ENCODE peak calls at places on chromosomes 6 and 20, in seven cellular contexts. One of them, this sample, is unnamed.

GRCh38 chr6:2942916-2943563 is 28.3 kb downstream of the SERPINB6 start:
- DNase-seq in endothelial cell: no peak
- DNase-seq in AG08395: no peak
- DNase-seq in stimulated activated naive CD8-positive, alpha-beta T cell treated with anti-CD3 and anti-CD28 coated beads, Interleukin-15, amount 100 ng/mL, for 72 hours: no peak
- DNase-seq in neural crest cell: no peak
- DNase-seq in stimulated activated CD4-positive, alpha-beta T cell treated with anti-CD3 and anti-CD28 coated beads, Interleukin-12 subunit alpha, Interleukin-12 subunit beta, amount 100 ng/mL, for 4 hours: no peak
- DNase-seq in AG10803: no peak
- DNase-seq in this sample: no peak

GRCh38 chr6:34036357-34037069 is 109.4 kb downstream of the GRM4 start:
- DNase-seq in endothelial cell: no peak
- DNase-seq in AG08395: no peak
- DNase-seq in stimulated activated naive CD8-positive, alpha-beta T cell treated with anti-CD3 and anti-CD28 coated beads, Interleukin-15, amount 100 ng/mL, for 72 hours: no peak
- DNase-seq in neural crest cell: no peak
- DNase-seq in stimulated activated CD4-positive, alpha-beta T cell treated with anti-CD3 and anti-CD28 coated beads, Interleukin-12 subunit alpha, Interleukin-12 subunit beta, amount 100 ng/mL, for 4 hours: no peak
- DNase-seq in AG10803: no peak
- DNase-seq in this sample: no peak

GRCh38 chr6:77926198-77926752 is 273.4 kb downstream of the MEI4 start:
- DNase-seq in endothelial cell: no peak
- DNase-seq in AG08395: no peak
- DNase-seq in stimulated activated naive CD8-positive, alpha-beta T cell treated with anti-CD3 and anti-CD28 coated beads, Interleukin-15, amount 100 ng/mL, for 72 hours: no peak
- DNase-seq in neural crest cell: no peak
- DNase-seq in stimulated activated CD4-positive, alpha-beta T cell treated with anti-CD3 and anti-CD28 coated beads, Interleukin-12 subunit alpha, Interleukin-12 subunit beta, amount 100 ng/mL, for 4 hours: no peak
- DNase-seq in AG10803: no peak
- DNase-seq in this sample: no peak

GRCh38 chr20:50385733-50386640 is 124.2 kb upstream of the PTPN1 start:
- DNase-seq in endothelial cell: peak
- DNase-seq in AG08395: no peak
- DNase-seq in stimulated activated naive CD8-positive, alpha-beta T cell treated with anti-CD3 and anti-CD28 coated beads, Interleukin-15, amount 100 ng/mL, for 72 hours: peak
- DNase-seq in neural crest cell: no peak
- DNase-seq in stimulated activated CD4-positive, alpha-beta T cell treated with anti-CD3 and anti-CD28 coated beads, Interleukin-12 subunit alpha, Interleukin-12 subunit beta, amount 100 ng/mL, for 4 hours: no peak
- DNase-seq in AG10803: no peak
- DNase-seq in this sample: no peak

GRCh38 chr6:107730683-107731314 is 93.3 kb downstream of the SCML4 start:
- DNase-seq in endothelial cell: no peak
- DNase-seq in AG08395: no peak
- DNase-seq in stimulated activated naive CD8-positive, alpha-beta T cell treated with anti-CD3 and anti-CD28 coated beads, Interleukin-15, amount 100 ng/mL, for 72 hours: no peak
- DNase-seq in neural crest cell: no peak
- DNase-seq in stimulated activated CD4-positive, alpha-beta T cell treated with anti-CD3 and anti-CD28 coated beads, Interleukin-12 subunit alpha, Interleukin-12 subunit beta, amount 100 ng/mL, for 4 hours: no peak
- DNase-seq in AG10803: no peak
- DNase-seq in this sample: no peak

GRCh38 chr6:44494011-44494501 is 106.5 kb downstream of the CDC5L start:
- DNase-seq in endothelial cell: no peak
- DNase-seq in AG08395: peak
- DNase-seq in stimulated activated naive CD8-positive, alpha-beta T cell treated with anti-CD3 and anti-CD28 coated beads, Interleukin-15, amount 100 ng/mL, for 72 hours: no peak
- DNase-seq in neural crest cell: no peak
- DNase-seq in stimulated activated CD4-positive, alpha-beta T cell treated with anti-CD3 and anti-CD28 coated beads, Interleukin-12 subunit alpha, Interleukin-12 subunit beta, amount 100 ng/mL, for 4 hours: no peak
- DNase-seq in AG10803: peak
- DNase-seq in this sample: no peak

GRCh38 chr20:38148328-38149102 is 16.6 kb downstream of the TGM2 start:
- DNase-seq in endothelial cell: no peak
- DNase-seq in AG08395: no peak
- DNase-seq in stimulated activated naive CD8-positive, alpha-beta T cell treated with anti-CD3 and anti-CD28 coated beads, Interleukin-15, amount 100 ng/mL, for 72 hours: no peak
- DNase-seq in neural crest cell: no peak
- DNase-seq in stimulated activated CD4-positive, alpha-beta T cell treated with anti-CD3 and anti-CD28 coated beads, Interleukin-12 subunit alpha, Interleukin-12 subunit beta, amount 100 ng/mL, for 4 hours: no peak
- DNase-seq in AG10803: no peak
- DNase-seq in this sample: no peak

GRCh38 chr6:31470801-31471200 is 27.1 kb upstream of the MICB start:
- DNase-seq in endothelial cell: no peak
- DNase-seq in AG08395: no peak
- DNase-seq in stimulated activated naive CD8-positive, alpha-beta T cell treated with anti-CD3 and anti-CD28 coated beads, Interleukin-15, amount 100 ng/mL, for 72 hours: no peak
- DNase-seq in neural crest cell: no peak
- DNase-seq in stimulated activated CD4-positive, alpha-beta T cell treated with anti-CD3 and anti-CD28 coated beads, Interleukin-12 subunit alpha, Interleukin-12 subunit beta, amount 100 ng/mL, for 4 hours: no peak
- DNase-seq in AG10803: no peak
- DNase-seq in this sample: no peak

GRCh38 chr6:39280247-39280731 is 33.9 kb downstream of the KCNK17 start:
- DNase-seq in endothelial cell: no peak
- DNase-seq in AG08395: peak
- DNase-seq in stimulated activated naive CD8-positive, alpha-beta T cell treated with anti-CD3 and anti-CD28 coated beads, Interleukin-15, amount 100 ng/mL, for 72 hours: no peak
- DNase-seq in neural crest cell: no peak
- DNase-seq in stimulated activated CD4-positive, alpha-beta T cell treated with anti-CD3 and anti-CD28 coated beads, Interleukin-12 subunit alpha, Interleukin-12 subunit beta, amount 100 ng/mL, for 4 hours: no peak
- DNase-seq in AG10803: no peak
- DNase-seq in this sample: no peak

GRCh38 chr6:24460966-24461365 is 28.4 kb downstream of the GPLD1 start:
- DNase-seq in endothelial cell: no peak
- DNase-seq in AG08395: no peak
- DNase-seq in stimulated activated naive CD8-positive, alpha-beta T cell treated with anti-CD3 and anti-CD28 coated beads, Interleukin-15, amount 100 ng/mL, for 72 hours: no peak
- DNase-seq in neural crest cell: no peak
- DNase-seq in stimulated activated CD4-positive, alpha-beta T cell treated with anti-CD3 and anti-CD28 coated beads, Interleukin-12 subunit alpha, Interleukin-12 subunit beta, amount 100 ng/mL, for 4 hours: no peak
- DNase-seq in AG10803: no peak
- DNase-seq in this sample: no peak

GRCh38 chr6:148524509-148524908 is 181.9 kb downstream of the SASH1 start:
- DNase-seq in endothelial cell: no peak
- DNase-seq in AG08395: peak
- DNase-seq in stimulated activated naive CD8-positive, alpha-beta T cell treated with anti-CD3 and anti-CD28 coated beads, Interleukin-15, amount 100 ng/mL, for 72 hours: no peak
- DNase-seq in neural crest cell: no peak
- DNase-seq in stimulated activated CD4-positive, alpha-beta T cell treated with anti-CD3 and anti-CD28 coated beads, Interleukin-12 subunit alpha, Interleukin-12 subunit beta, amount 100 ng/mL, for 4 hours: no peak
- DNase-seq in AG10803: peak
- DNase-seq in this sample: no peak

GRCh38 chr20:11401988-11402387 is 515.7 kb upstream of the BTBD3 start:
- DNase-seq in endothelial cell: no peak
- DNase-seq in AG08395: no peak
- DNase-seq in stimulated activated naive CD8-positive, alpha-beta T cell treated with anti-CD3 and anti-CD28 coated beads, Interleukin-15, amount 100 ng/mL, for 72 hours: no peak
- DNase-seq in neural crest cell: no peak
- DNase-seq in stimulated activated CD4-positive, alpha-beta T cell treated with anti-CD3 and anti-CD28 coated beads, Interleukin-12 subunit alpha, Interleukin-12 subunit beta, amount 100 ng/mL, for 4 hours: no peak
- DNase-seq in AG10803: no peak
- DNase-seq in this sample: no peak

GRCh38 chr6:138833819-138834539 is 38.1 kb downstream of the ECT2L start:
- DNase-seq in endothelial cell: no peak
- DNase-seq in AG08395: no peak
- DNase-seq in stimulated activated naive CD8-positive, alpha-beta T cell treated with anti-CD3 and anti-CD28 coated beads, Interleukin-15, amount 100 ng/mL, for 72 hours: no peak
- DNase-seq in neural crest cell: no peak
- DNase-seq in stimulated activated CD4-positive, alpha-beta T cell treated with anti-CD3 and anti-CD28 coated beads, Interleukin-12 subunit alpha, Interleukin-12 subunit beta, amount 100 ng/mL, for 4 hours: no peak
- DNase-seq in AG10803: no peak
- DNase-seq in this sample: peak

GRCh38 chr6:21598662-21599061 is 5.1 kb downstream of the SOX4 start:
- DNase-seq in endothelial cell: no peak
- DNase-seq in AG08395: no peak
- DNase-seq in stimulated activated naive CD8-positive, alpha-beta T cell treated with anti-CD3 and anti-CD28 coated beads, Interleukin-15, amount 100 ng/mL, for 72 hours: no peak
- DNase-seq in neural crest cell: no peak
- DNase-seq in stimulated activated CD4-positive, alpha-beta T cell treated with anti-CD3 and anti-CD28 coated beads, Interleukin-12 subunit alpha, Interleukin-12 subunit beta, amount 100 ng/mL, for 4 hours: no peak
- DNase-seq in AG10803: no peak
- DNase-seq in this sample: no peak

GRCh38 chr6:135113855-135114254 is 59.2 kb upstream of the HBS1L start:
- DNase-seq in endothelial cell: no peak
- DNase-seq in AG08395: no peak
- DNase-seq in stimulated activated naive CD8-positive, alpha-beta T cell treated with anti-CD3 and anti-CD28 coated beads, Interleukin-15, amount 100 ng/mL, for 72 hours: no peak
- DNase-seq in neural crest cell: no peak
- DNase-seq in stimulated activated CD4-positive, alpha-beta T cell treated with anti-CD3 and anti-CD28 coated beads, Interleukin-12 subunit alpha, Interleukin-12 subunit beta, amount 100 ng/mL, for 4 hours: no peak
- DNase-seq in AG10803: no peak
- DNase-seq in this sample: no peak

GRCh38 chr20:47662483-47663353 is 122.6 kb downstream of the SULF2 start:
- DNase-seq in endothelial cell: no peak
- DNase-seq in AG08395: no peak
- DNase-seq in stimulated activated naive CD8-positive, alpha-beta T cell treated with anti-CD3 and anti-CD28 coated beads, Interleukin-15, amount 100 ng/mL, for 72 hours: no peak
- DNase-seq in neural crest cell: no peak
- DNase-seq in stimulated activated CD4-positive, alpha-beta T cell treated with anti-CD3 and anti-CD28 coated beads, Interleukin-12 subunit alpha, Interleukin-12 subunit beta, amount 100 ng/mL, for 4 hours: no peak
- DNase-seq in AG10803: no peak
- DNase-seq in this sample: no peak

GRCh38 chr6:169341706-169342105 is 88.1 kb upstream of the THBS2 start:
- DNase-seq in endothelial cell: no peak
- DNase-seq in AG08395: no peak
- DNase-seq in stimulated activated naive CD8-positive, alpha-beta T cell treated with anti-CD3 and anti-CD28 coated beads, Interleukin-15, amount 100 ng/mL, for 72 hours: no peak
- DNase-seq in neural crest cell: no peak
- DNase-seq in stimulated activated CD4-positive, alpha-beta T cell treated with anti-CD3 and anti-CD28 coated beads, Interleukin-12 subunit alpha, Interleukin-12 subunit beta, amount 100 ng/mL, for 4 hours: no peak
- DNase-seq in AG10803: no peak
- DNase-seq in this sample: no peak

GRCh38 chr6:50826037-50826761 is 7.5 kb downstream of the TFAP2B start:
- DNase-seq in endothelial cell: no peak
- DNase-seq in AG08395: no peak
- DNase-seq in stimulated activated naive CD8-positive, alpha-beta T cell treated with anti-CD3 and anti-CD28 coated beads, Interleukin-15, amount 100 ng/mL, for 72 hours: no peak
- DNase-seq in neural crest cell: no peak
- DNase-seq in stimulated activated CD4-positive, alpha-beta T cell treated with anti-CD3 and anti-CD28 coated beads, Interleukin-12 subunit alpha, Interleukin-12 subunit beta, amount 100 ng/mL, for 4 hours: no peak
- DNase-seq in AG10803: no peak
- DNase-seq in this sample: no peak

GRCh38 chr20:36546111-36546736 is 4.9 kb downstream of the MYL9 start:
- DNase-seq in endothelial cell: no peak
- DNase-seq in AG08395: no peak
- DNase-seq in stimulated activated naive CD8-positive, alpha-beta T cell treated with anti-CD3 and anti-CD28 coated beads, Interleukin-15, amount 100 ng/mL, for 72 hours: no peak
- DNase-seq in neural crest cell: no peak
- DNase-seq in stimulated activated CD4-positive, alpha-beta T cell treated with anti-CD3 and anti-CD28 coated beads, Interleukin-12 subunit alpha, Interleukin-12 subunit beta, amount 100 ng/mL, for 4 hours: no peak
- DNase-seq in AG10803: no peak
- DNase-seq in this sample: no peak

GRCh38 chr20:11159728-11160127 is 485.9 kb upstream of the JAG1 start:
- DNase-seq in endothelial cell: no peak
- DNase-seq in AG08395: peak
- DNase-seq in stimulated activated naive CD8-positive, alpha-beta T cell treated with anti-CD3 and anti-CD28 coated beads, Interleukin-15, amount 100 ng/mL, for 72 hours: no peak
- DNase-seq in neural crest cell: no peak
- DNase-seq in stimulated activated CD4-positive, alpha-beta T cell treated with anti-CD3 and anti-CD28 coated beads, Interleukin-12 subunit alpha, Interleukin-12 subunit beta, amount 100 ng/mL, for 4 hours: no peak
- DNase-seq in AG10803: peak
- DNase-seq in this sample: no peak

GRCh38 chr6:24899647-24900325 is 36.0 kb downstream of the RIPOR2 start:
- DNase-seq in endothelial cell: no peak
- DNase-seq in AG08395: no peak
- DNase-seq in stimulated activated naive CD8-positive, alpha-beta T cell treated with anti-CD3 and anti-CD28 coated beads, Interleukin-15, amount 100 ng/mL, for 72 hours: peak
- DNase-seq in neural crest cell: no peak
- DNase-seq in stimulated activated CD4-positive, alpha-beta T cell treated with anti-CD3 and anti-CD28 coated beads, Interleukin-12 subunit alpha, Interleukin-12 subunit beta, amount 100 ng/mL, for 4 hours: no peak
- DNase-seq in AG10803: peak
- DNase-seq in this sample: no peak

GRCh38 chr6:13454286-13455221 is 32.8 kb downstream of the GFOD1 start:
- DNase-seq in endothelial cell: no peak
- DNase-seq in AG08395: peak
- DNase-seq in stimulated activated naive CD8-positive, alpha-beta T cell treated with anti-CD3 and anti-CD28 coated beads, Interleukin-15, amount 100 ng/mL, for 72 hours: peak
- DNase-seq in neural crest cell: no peak
- DNase-seq in stimulated activated CD4-positive, alpha-beta T cell treated with anti-CD3 and anti-CD28 coated beads, Interleukin-12 subunit alpha, Interleukin-12 subunit beta, amount 100 ng/mL, for 4 hours: peak
- DNase-seq in AG10803: peak
- DNase-seq in this sample: no peak

GRCh38 chr6:161409353-161409752 is 135.5 kb upstream of the AGPAT4 start:
- DNase-seq in endothelial cell: no peak
- DNase-seq in AG08395: no peak
- DNase-seq in stimulated activated naive CD8-positive, alpha-beta T cell treated with anti-CD3 and anti-CD28 coated beads, Interleukin-15, amount 100 ng/mL, for 72 hours: no peak
- DNase-seq in neural crest cell: no peak
- DNase-seq in stimulated activated CD4-positive, alpha-beta T cell treated with anti-CD3 and anti-CD28 coated beads, Interleukin-12 subunit alpha, Interleukin-12 subunit beta, amount 100 ng/mL, for 4 hours: no peak
- DNase-seq in AG10803: peak
- DNase-seq in this sample: no peak

This sample was measured in NCI-H2081 treated with DMSO at 0.1 percent for 48 hours.